ENCODE peak calls at places on chromosomes 11 and 22, in seven cellular contexts. S, R, I, L, P, K and X are unnamed samples.

GRCh38 chr11:66743271-66743968 is 14.4 kb upstream of the SPTBN2 start:
- DNase-seq in S (no peak), R (no peak), I (no peak), L (no peak), P (no peak), K (no peak), X (no peak)

GRCh38 chr11:62546937-62547625 is 475 bp upstream of the AHNAK start:
- DNase-seq in S (no peak), R (peak; percentile 37), I (peak; percentile 64), L (no peak), P (peak; percentile 86), K (peak; percentile 42), X (no peak)

GRCh38 chr11:9132203-9132878 is 40.9 kb upstream of the SCUBE2 start:
- DNase-seq in S (no peak), R (no peak), I (peak; percentile 33), L (no peak), P (peak; percentile 68), K (no peak), X (peak; percentile 19)

GRCh38 chr22:40898850-40899357 is 37.0 kb upstream of the DNAJB7 start:
- DNase-seq in S (no peak), R (peak; percentile 67), I (peak; percentile 68), L (peak; percentile 62), P (peak; percentile 78), K (no peak), X (peak; percentile 40)

GRCh38 chr11:7749456-7749855 is 43.2 kb upstream of the OVCH2 start:
- DNase-seq in S (no peak), R (peak; percentile 51), I (peak; percentile 7), L (no peak), P (no peak), K (no peak), X (no peak)

GRCh38 chr22:37198290-37199102 is 10.4 kb upstream of the C1QTNF6 start:
- DNase-seq in S (no peak), R (peak; percentile 70), I (peak; percentile 73), L (peak; percentile 80), P (peak; percentile 84), K (peak; percentile 90), X (no peak)

GRCh38 chr11:128354476-128354875 is 232.9 kb downstream of the ETS1 start:
- DNase-seq in S (no peak), R (no peak), I (peak; percentile 44), L (no peak), P (peak; percentile 30), K (no peak), X (no peak)

GRCh38 chr11:1221848-1222311 is 986 bp upstream of the MUC5B start:
- DNase-seq in S (no peak), R (no peak), I (no peak), L (no peak), P (no peak), K (no peak), X (no peak)

GRCh38 chr11:111775024-111775710 is 9.0 kb upstream of the PPP2R1B start:
- DNase-seq in S (no peak), R (peak; percentile 82), I (peak; percentile 35), L (no peak), P (peak; percentile 21), K (peak; percentile 22), X (peak; percentile 15)

GRCh38 chr11:692824-693414 is 2.1 kb downstream of the DEAF1 start:
- DNase-seq in S (no peak), R (peak; percentile 20), I (peak; percentile 26), L (no peak), P (no peak), K (no peak), X (no peak)

GRCh38 chr22:23591203-23591791 is 11.2 kb upstream of the IGLL1 start:
- DNase-seq in S (no peak), R (peak; percentile 55), I (peak; percentile 56), L (peak; percentile 41), P (peak; percentile 58), K (peak; percentile 36), X (peak; percentile 25)

GRCh38 chr11:1128333-1129142 is 29.2 kb upstream of the MUC5AC start:
- DNase-seq in S (no peak), R (no peak), I (no peak), L (no peak), P (no peak), K (no peak), X (no peak)

GRCh38 chr11:64165482-64165841 is 451 bp downstream of the MACROD1 start:
- DNase-seq in S (no peak), R (no peak), I (no peak), L (no peak), P (peak; percentile 40), K (no peak), X (no peak)

GRCh38 chr11:116689413-116690127 is 83.2 kb downstream of the BUD13 start:
- DNase-seq in S (no peak), R (no peak), I (no peak), L (no peak), P (no peak), K (no peak), X (no peak)

GRCh38 chr22:49691256-49691655 is 136.4 kb downstream of the BRD1 start:
- DNase-seq in S (no peak), R (no peak), I (no peak), L (no peak), P (no peak), K (no peak), X (no peak)

GRCh38 chr11:62444271-62444833 is 25.5 kb downstream of the SCGB1A1 start:
- DNase-seq in S (no peak), R (peak; percentile 91), I (peak; percentile 74), L (no peak), P (peak; percentile 90), K (peak; percentile 62), X (peak; percentile 52)

GRCh38 chr22:35997438-35997837 is 31.2 kb downstream of the RBFOX2 start:
- DNase-seq in S (no peak), R (peak; percentile 19), I (peak; percentile 54), L (no peak), P (no peak), K (no peak), X (no peak)

GRCh38 chr22:45922256-45922655 is 54.7 kb downstream of the WNT7B start:
- DNase-seq in S (no peak), R (no peak), I (no peak), L (peak; percentile 13), P (no peak), K (no peak), X (no peak)
- H3K4me3 ChIP-seq in S (no peak overlapping the region), R (no peak overlapping the region), I (no peak overlapping the region), L (no peak overlapping the region), P (no peak overlapping the region), K (no peak overlapping the region), X (no peak overlapping the region)

GRCh38 chr11:44948155-44948554 is 2.5 kb downstream of the TP53I11 start:
- DNase-seq in S (no peak), R (no peak), I (no peak), L (no peak), P (no peak), K (no peak), X (no peak)

GRCh38 chr11:44950036-44950624 is 553 bp downstream of the TP53I11 start:
- DNase-seq in S (no peak), R (no peak), I (no peak), L (no peak), P (peak; percentile 55), K (no peak), X (no peak)

GRCh38 chr11:44947114-44947513 is 3.6 kb downstream of the TP53I11 start:
- DNase-seq in S (no peak), R (no peak), I (no peak), L (no peak), P (no peak), K (no peak), X (no peak)

GRCh38 chr11:44950625-44951472 is at the start of gene TP53I11:
- DNase-seq in S (no peak), R (peak; percentile 56), I (peak; percentile 57), L (no peak), P (peak; percentile 87), K (peak; percentile 88), X (peak; percentile 55)

DNA sequence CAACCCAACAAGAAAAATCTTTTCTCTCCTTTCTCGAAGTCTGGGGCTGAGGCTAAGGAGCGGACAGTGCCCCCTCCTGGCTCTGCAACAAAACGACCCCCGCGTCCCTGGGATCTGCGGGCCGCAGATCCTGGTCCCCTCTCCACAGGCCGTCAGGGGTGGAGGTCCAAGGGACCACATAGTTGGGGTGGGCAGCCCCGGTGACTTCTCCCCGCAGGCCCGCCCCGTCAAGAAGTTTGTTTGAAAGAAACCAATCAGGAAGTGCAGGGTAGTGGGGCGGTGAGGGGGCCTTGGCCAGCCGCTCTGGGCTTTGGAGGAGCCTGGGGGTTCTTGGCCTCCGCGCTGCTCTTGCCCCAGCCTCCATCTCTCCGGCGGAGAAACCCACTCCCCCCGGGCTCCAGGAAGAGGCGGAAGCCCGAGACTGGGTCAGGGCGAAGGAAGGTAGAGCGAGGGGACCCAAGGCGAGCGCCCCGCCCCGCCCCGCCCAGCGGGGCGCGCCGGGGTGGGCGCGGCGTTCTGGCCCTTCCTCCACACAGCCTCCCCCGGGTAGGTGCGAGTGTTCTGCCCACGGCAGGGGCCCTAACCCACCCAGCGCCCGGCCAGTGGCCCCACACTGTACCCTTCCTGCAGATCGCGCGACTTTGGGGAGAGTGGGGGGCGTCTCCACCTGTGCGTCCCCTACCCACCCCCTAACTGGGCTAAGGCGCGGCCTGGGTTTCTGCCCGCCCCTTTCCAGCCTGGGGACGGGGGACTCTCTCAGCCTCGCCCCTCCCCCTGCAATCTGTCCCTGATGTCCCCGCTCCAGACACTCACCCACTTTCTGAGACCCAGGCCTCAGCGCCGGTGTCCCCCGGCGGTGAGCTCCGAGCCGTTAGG is 1.3 kb downstream of the TP53I11 start:
- DNase-seq in S (no peak), R (peak; percentile 35), I (peak; percentile 31), L (no peak), P (peak; percentile 61), K (no peak), X (no peak)
- H3K4me3 ChIP-seq in S (peak overlapping the region; percentile 70), R (peak overlapping the region; percentile 77), I (peak overlapping the region; percentile 70), L (no peak overlapping the region), P (peak overlapping the region; percentile 84), K (peak overlapping the region; percentile 99), X (peak overlapping the region; percentile 74)

DNA sequence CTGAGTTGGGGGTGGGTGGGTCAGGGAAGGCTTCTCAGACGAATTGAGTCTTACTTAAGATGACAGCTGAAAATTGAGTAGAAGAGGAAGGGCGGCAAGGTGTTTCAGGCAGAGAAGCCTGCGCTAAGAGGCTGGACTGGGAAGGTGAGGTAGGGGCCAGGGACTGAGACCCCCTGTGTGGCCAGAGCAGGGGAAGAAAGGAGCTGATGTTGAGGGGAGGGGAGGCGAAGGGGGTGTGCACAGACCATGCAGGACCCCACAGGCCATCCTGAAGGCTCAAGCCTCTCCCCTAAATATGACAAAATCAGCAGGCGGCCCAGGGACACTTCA is 40.6 kb upstream of the CREB3L1 start:
- DNase-seq in S (no peak), R (no peak), I (no peak), L (no peak), P (no peak), K (no peak), X (no peak)
- H3K4me3 ChIP-seq in S (no peak overlapping the region), R (no peak overlapping the region), I (no peak overlapping the region), L (no peak overlapping the region), P (peak overlapping the region; percentile 73), K (peak overlapping the region; percentile 70), X (peak overlapping the region; percentile 67)

GRCh38 chr11:126202646-126203359 is 8.6 kb downstream of the RPUSD4 start:
- DNase-seq in S (no peak), R (no peak), I (no peak), L (no peak), P (no peak), K (no peak), X (no peak)

GRCh38 chr11:126210871-126211235 is 597 bp downstream of the RPUSD4 start:
- DNase-seq in S (no peak), R (peak; percentile 5), I (no peak), L (no peak), P (peak; percentile 44), K (no peak), X (no peak)

DNA sequence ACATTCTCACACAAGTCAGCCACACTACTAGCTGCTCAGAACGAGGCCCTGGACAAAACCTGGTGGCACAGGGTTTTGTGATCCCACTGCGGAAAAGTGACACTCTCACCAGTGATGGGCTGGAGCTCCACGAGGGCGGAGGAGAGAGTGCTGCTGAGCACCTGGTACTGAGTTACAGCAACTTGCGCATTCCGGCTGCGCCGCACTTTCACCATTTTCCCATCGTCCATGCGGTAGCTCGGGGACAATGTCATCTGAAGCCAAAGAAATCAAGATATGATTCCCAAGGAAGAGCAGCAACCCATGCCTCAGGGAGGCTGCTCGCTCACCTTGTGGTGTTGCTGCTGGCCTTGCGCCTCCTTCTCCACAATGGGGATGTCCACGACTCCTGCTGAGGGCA is 6.1 kb downstream of the RPUSD4 start:
- DNase-seq in S (no peak), R (no peak), I (no peak), L (no peak), P (no peak), K (no peak), X (no peak)
- H3K4me3 ChIP-seq in S (no peak overlapping the region), R (no peak overlapping the region), I (no peak overlapping the region), L (no peak overlapping the region), P (no peak overlapping the region), K (no peak overlapping the region), X (no peak overlapping the region)